ENCODE peak calls at places on chromosomes 1 and 21, in four cellular contexts. Q is WTC11, K is A549, V is K562. G is an unnamed sample.

GRCh38 chr1:78691995-78692747 is 42.5 kb downstream of the IFI44 start:
- DNase-seq in V (no peak), K (no peak), Q (no peak), G (no peak)

GRCh38 chr1:67732750-67733151 is 47.8 kb downstream of the GADD45A start:
- DNase-seq in V (no peak), K (no peak), Q (no peak), G (no peak)

GRCh38 chr1:231192620-231193163 is 30.8 kb downstream of the TRIM67 start:
- DNase-seq in K (no peak), V (no peak), Q (no peak), G (no peak)

GRCh38 chr1:193727850-193728249 is 541.4 kb upstream of the B3GALT2 start:
- DNase-seq in Q (no peak), V (no peak), K (no peak), G (no peak)

GRCh38 chr1:47709302-47710074 is 271.6 kb downstream of the FOXD2 start:
- DNase-seq in V (peak; percentile 49), K (peak; percentile 74), Q (peak; percentile 67), G (no peak)

GRCh38 chr1:234369784-234370183 is 3.5 kb upstream of the COA6 start:
- DNase-seq in K (no peak), V (no peak), Q (no peak), G (no peak)

GRCh38 chr1:27339213-27339612 is 2.6 kb upstream of the SYTL1 start:
- DNase-seq in Q (no peak), V (no peak), K (no peak), G (no peak)

GRCh38 chr1:161676958-161677689 is 14.2 kb downstream of the FCGR2B start:
- DNase-seq in Q (no peak), K (no peak), V (no peak), G (peak; percentile 12)

GRCh38 chr1:97348599-97349265 is 572.1 kb downstream of the DPYD start:
- DNase-seq in K (no peak), V (no peak), Q (no peak), G (no peak)

GRCh38 chr1:92210701-92211100 is 7.0 kb upstream of the C1orf146 start:
- DNase-seq in K (no peak), V (no peak), Q (no peak), G (no peak)

GRCh38 chr1:21511579-21512522 is 2.6 kb downstream of the ALPL start:
- DNase-seq in V (no peak), K (no peak), Q (no peak), G (no peak)

GRCh38 chr1:163844393-163844948 is 522.7 kb downstream of the NUF2 start:
- DNase-seq in K (no peak), V (no peak), Q (no peak), G (no peak)

GRCh38 chr1:71980543-71980942 is 301.8 kb downstream of the NEGR1 start:
- DNase-seq in Q (no peak), K (no peak), V (no peak), G (no peak)

GRCh38 chr1:175679931-175680652 is 63.3 kb downstream of the TNR start:
- DNase-seq in V (no peak), K (no peak), Q (no peak), G (no peak)

GRCh38 chr1:29410476-29410875 is 174.2 kb downstream of the PTPRU start:
- DNase-seq in V (no peak), Q (no peak), K (no peak), G (no peak)

GRCh38 chr1:90821152-90821792 is 104.2 kb upstream of the BARHL2 start:
- DNase-seq in K (no peak), V (no peak), Q (no peak), G (peak; percentile 4)

GRCh38 chr21:38352536-38353219 is 95.9 kb downstream of the KCNJ15 start:
- DNase-seq in Q (peak; percentile 77), V (peak; percentile 72), K (peak; percentile 47), G (peak; percentile 3)

GRCh38 chr1:117166076-117166475 is 44.5 kb upstream of the TRIM45 start:
- DNase-seq in V (no peak), Q (no peak), K (peak; percentile 10), G (no peak)

GRCh38 chr1:224922404-224923164 is 6.9 kb upstream of the DNAH14 start:
- DNase-seq in K (peak; percentile 57), Q (no peak), V (peak; percentile 57), G (peak; percentile 30)

GRCh38 chr1:11053758-11054137 is 6.1 kb downstream of the SRM start:
- DNase-seq in K (no peak), V (peak; percentile 77), Q (peak; percentile 78), G (no peak)

GRCh38 chr1:85495556-85495955 is 30.6 kb upstream of the DDAH1 start:
- DNase-seq in K (peak; percentile 4), Q (no peak), V (no peak), G (no peak)

GRCh38 chr1:16915627-16915973 is 6.1 kb upstream of the CROCC start:
- DNase-seq in K (no peak), Q (no peak), V (no peak), G (no peak)
- TF ChIP-seq HMGXB4 in K (no peak), Q (no peak), V (no peak), G (no peak)

DNA sequence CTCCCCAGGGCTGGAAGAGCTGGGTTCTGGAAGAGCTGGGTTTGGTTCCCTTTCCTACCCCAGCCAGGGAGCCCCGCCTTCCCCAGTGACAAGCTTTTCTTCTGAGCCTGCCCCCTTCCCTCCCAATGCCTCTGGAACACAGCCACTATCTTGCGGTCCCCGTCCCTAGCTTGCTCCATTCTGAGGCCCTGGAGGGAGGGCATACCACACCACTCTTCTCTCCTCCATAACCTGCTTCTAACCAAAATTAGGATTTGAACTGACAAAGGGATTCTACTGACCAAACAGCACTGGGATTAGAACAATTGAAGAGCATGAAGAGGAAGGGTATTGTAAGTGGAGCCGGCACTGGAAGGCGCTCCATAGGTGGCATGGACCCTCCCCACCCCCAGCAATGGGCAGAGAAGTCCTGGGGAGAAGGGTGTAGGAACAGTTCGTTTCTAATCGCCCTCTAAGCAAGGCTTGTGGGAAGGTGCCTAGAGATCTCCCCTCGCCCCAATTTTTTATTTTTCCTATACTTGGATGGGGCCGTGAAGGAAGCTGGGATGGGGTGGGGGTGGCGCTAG is 690 bp downstream of the C1orf216 start:
- DNase-seq in K (peak; percentile 24), V (peak; percentile 77), Q (peak; percentile 43), G (no peak)
- TF ChIP-seq HMGXB4 in K (no peak), V (peak; percentile 20), Q (no peak), G (no peak)

GRCh38 chr1:108502624-108503023 is 52.5 kb downstream of the NBPF6 start:
- DNase-seq in K (no peak), Q (no peak), V (no peak), G (no peak)

GRCh38 chr1:108503062-108503740 is 53.1 kb downstream of the NBPF6 start:
- DNase-seq in Q (no peak), K (peak; percentile 13), V (no peak), G (peak; percentile 24)

GRCh38 chr1:108504447-108504846 is 54.3 kb downstream of the NBPF6 start:
- DNase-seq in V (no peak), K (no peak), Q (no peak), G (no peak)

GRCh38 chr1:108505766-108506075 is 54.2 kb upstream of the EEIG2 start:
- DNase-seq in V (no peak), Q (no peak), K (no peak), G (no peak)

DNA sequence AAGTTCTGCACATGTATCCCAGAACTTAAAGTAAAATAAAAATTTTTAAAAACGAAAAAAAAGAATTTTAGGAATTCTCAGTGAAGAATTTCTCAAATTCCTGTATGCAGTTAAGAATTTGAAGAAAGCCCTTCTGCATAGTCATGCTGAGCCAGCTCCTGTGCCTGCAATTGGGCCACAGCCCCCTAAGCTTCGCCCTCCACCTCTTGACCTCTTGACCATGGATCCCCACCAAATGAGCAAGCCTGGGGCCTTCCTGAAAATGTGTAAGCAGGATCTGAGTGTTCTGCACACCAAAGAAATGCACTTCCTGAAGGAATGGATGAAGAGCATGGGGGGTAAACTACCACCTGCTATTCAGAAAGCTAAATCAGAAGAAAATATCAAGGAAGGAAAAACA is 52.0 kb downstream of the NBPF6 start:
- DNase-seq in Q (no peak), V (no peak), K (no peak), G (no peak)
- TF ChIP-seq HMGXB4 in Q (no peak), V (no peak), K (no peak), G (no peak)

GRCh38 chr1:198563578-198563977 is 23.1 kb upstream of the ATP6V1G3 start:
- DNase-seq in K (no peak), V (no peak), Q (no peak), G (no peak)

GRCh38 chr1:198559362-198559761 is 18.9 kb upstream of the ATP6V1G3 start:
- DNase-seq in V (no peak), Q (no peak), K (no peak), G (no peak)

GRCh38 chr1:198556969-198557368 is 16.5 kb upstream of the ATP6V1G3 start:
- DNase-seq in V (no peak), K (no peak), Q (no peak), G (no peak)

GRCh38 chr1:198560093-198560638 is 19.7 kb upstream of the ATP6V1G3 start:
- DNase-seq in K (no peak), V (no peak), Q (no peak), G (no peak)

GRCh38 chr1:198558402-198558801 is 17.9 kb upstream of the ATP6V1G3 start:
- DNase-seq in K (no peak), V (no peak), Q (no peak), G (no peak)
- TF ChIP-seq HMGXB4 in K (no peak), V (no peak), Q (no peak), G (no peak)

GRCh38 chr1:45348609-45348965 is 8.3 kb upstream of the MUTYH start:
- DNase-seq in Q (no peak), V (no peak), K (no peak), G (no peak)
- TF ChIP-seq HMGXB4 in Q (no peak), V (no peak), K (no peak), G (no peak)

GRCh38 chr1:88851303-88852063 is 39.9 kb downstream of the GTF2B start:
- DNase-seq in Q (no peak), V (no peak), K (no peak), G (no peak)

DNA sequence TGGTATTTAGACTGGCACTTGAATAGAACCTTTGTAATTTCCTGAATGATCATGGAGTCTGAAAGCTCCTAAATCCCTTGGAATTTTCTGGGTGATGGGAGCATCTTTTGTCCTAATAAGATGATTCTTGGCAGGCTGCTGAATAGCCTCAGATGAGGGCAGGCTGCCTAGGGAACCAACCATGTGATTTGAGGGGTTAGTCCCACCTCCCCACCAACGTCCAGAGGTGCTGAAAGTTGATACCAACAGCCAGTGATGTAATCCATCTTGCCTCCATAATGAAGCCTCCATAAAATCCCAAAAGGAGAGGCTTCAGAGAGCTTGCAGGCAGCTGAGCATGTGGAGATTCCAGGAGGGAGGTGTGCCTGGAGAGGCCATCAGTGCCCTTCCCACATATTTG is 43.7 kb downstream of the GTF2B start:
- DNase-seq in Q (no peak), K (no peak), V (no peak), G (no peak)
- TF ChIP-seq HMGXB4 in Q (no peak), K (no peak), V (no peak), G (no peak)

DNA sequence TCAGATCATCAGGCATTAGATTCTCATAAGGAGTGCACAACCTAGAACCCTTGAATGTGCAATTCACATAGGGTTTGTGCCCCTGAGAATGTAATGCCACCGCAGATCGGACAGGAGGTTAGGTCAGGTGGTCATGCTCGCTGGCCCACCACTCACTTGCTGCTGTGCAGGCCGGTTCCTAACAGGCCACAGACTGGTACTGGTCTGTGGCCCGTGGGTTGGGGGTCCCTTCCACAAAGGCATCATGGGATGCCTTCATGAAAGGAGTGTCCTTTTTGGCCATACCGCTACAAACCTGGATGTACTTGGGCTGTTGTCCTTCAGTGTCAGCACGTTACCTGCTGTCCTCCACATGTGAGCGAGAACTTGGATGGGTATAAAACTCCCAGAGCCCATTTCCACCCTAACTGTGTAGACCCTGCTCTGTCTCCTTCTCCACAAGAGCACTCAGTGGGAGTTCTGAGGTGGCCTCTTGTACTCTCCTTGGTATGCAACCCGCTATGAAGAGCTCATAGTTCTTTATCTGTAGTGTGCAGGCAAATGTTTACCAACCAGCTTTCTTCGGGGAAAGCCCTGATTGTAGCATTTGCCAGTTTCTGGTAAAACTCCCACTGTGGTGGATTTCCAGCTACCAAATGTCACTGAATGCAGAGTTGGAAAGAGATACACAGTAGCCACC is 41.7 kb upstream of the SLC19A1 start:
- DNase-seq in K (no peak), V (no peak), Q (no peak), G (no peak)
- TF ChIP-seq HMGXB4 in K (no peak), V (no peak), Q (no peak), G (no peak)